ENCODE peak calls at places on chromosomes 12 and 14, in four cellular contexts. One of them, this sample, is unnamed.

GRCh38 chr12:20475542-20475941 is 107.2 kb downstream of the PDE3A start:
- DNase-seq in psoas muscle: no peak
- DNase-seq in tibial nerve: no peak
- DNase-seq in GM06990: no peak
- DNase-seq in this sample: no peak

GRCh38 chr12:105978686-105979085 is 160.1 kb downstream of the NUAK1 start:
- DNase-seq in tibial nerve: no peak
- DNase-seq in psoas muscle: no peak
- DNase-seq in GM06990: no peak
- DNase-seq in this sample: no peak

GRCh38 chr12:120051535-120051934 is 62.5 kb downstream of the BICDL1 start:
- DNase-seq in GM06990: no peak
- DNase-seq in tibial nerve: no peak
- DNase-seq in psoas muscle: no peak
- DNase-seq in this sample: no peak

GRCh38 chr14:104826197-104826857 is 25.4 kb downstream of the ZBTB42 start:
- DNase-seq in psoas muscle: peak
- DNase-seq in GM06990: peak
- DNase-seq in tibial nerve: peak
- DNase-seq in this sample: peak

GRCh38 chr12:52248541-52249035 is 15.5 kb downstream of the KRT7 start:
- DNase-seq in GM06990: no peak
- DNase-seq in psoas muscle: no peak
- DNase-seq in tibial nerve: no peak
- DNase-seq in this sample: no peak

GRCh38 chr14:104794099-104794498 is 1.4 kb downstream of the AKT1 start:
- DNase-seq in psoas muscle: peak
- DNase-seq in tibial nerve: no peak
- DNase-seq in GM06990: peak
- DNase-seq in this sample: no peak

GRCh38 chr14:64788706-64789105 is 84.5 kb downstream of the PLEKHG3 start:
- DNase-seq in tibial nerve: peak
- DNase-seq in psoas muscle: no peak
- DNase-seq in GM06990: no peak
- DNase-seq in this sample: no peak

GRCh38 chr12:43969882-43970281 is 134.0 kb downstream of the TMEM117 start:
- DNase-seq in tibial nerve: no peak
- DNase-seq in GM06990: no peak
- DNase-seq in psoas muscle: no peak
- DNase-seq in this sample: no peak

GRCh38 chr12:113899844-113900471 is 66.2 kb downstream of the RBM19 start:
- DNase-seq in tibial nerve: no peak
- DNase-seq in psoas muscle: no peak
- DNase-seq in GM06990: no peak
- DNase-seq in this sample: no peak

GRCh38 chr12:70664463-70664862 is 27.2 kb upstream of the PTPRB start:
- DNase-seq in psoas muscle: no peak
- DNase-seq in tibial nerve: no peak
- DNase-seq in GM06990: no peak
- DNase-seq in this sample: no peak

GRCh38 chr12:64675795-64676194 is 65.5 kb downstream of the RASSF3 start:
- DNase-seq in tibial nerve: no peak
- DNase-seq in psoas muscle: no peak
- DNase-seq in GM06990: no peak
- DNase-seq in this sample: no peak

GRCh38 chr12:60035835-60036234 is 440.0 kb downstream of the SLC16A7 start:
- DNase-seq in tibial nerve: no peak
- DNase-seq in psoas muscle: no peak
- DNase-seq in GM06990: no peak
- DNase-seq in this sample: no peak

GRCh38 chr12:5466521-5466960 is 34.6 kb downstream of the NTF3 start:
- DNase-seq in psoas muscle: no peak
- DNase-seq in tibial nerve: no peak
- DNase-seq in GM06990: no peak
- DNase-seq in this sample: no peak

DNA sequence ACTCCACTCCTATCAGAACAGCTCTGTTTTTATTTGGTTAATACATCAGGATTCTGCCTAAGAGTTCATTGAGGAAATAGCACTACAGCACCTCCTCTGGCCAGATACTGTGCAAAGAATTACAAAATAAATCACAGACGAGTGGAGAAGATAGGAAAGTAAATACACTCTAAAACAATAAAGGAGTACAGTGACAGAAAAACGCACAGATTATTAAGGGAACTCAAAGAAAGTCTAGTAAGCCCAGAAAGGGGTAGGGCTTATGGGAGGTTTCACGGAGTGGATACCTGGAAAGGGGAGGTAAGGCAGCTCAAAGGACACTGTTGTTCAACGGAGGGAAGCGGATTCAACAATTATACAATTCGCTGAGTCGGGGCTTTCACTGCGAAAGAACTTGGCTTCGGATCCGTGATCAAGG is 5.5 kb downstream of the OR10AD1 start:
- DNase-seq in psoas muscle: no peak
- DNase-seq in tibial nerve: peak
- DNase-seq in GM06990: no peak
- DNase-seq in this sample: no peak
- TF ChIP-seq CTCF in psoas muscle: peak
- TF ChIP-seq CTCF in tibial nerve: peak
- TF ChIP-seq CTCF in GM06990: peak
- TF ChIP-seq CTCF in this sample: no peak

GRCh38 chr12:124744659-124745467 is 118.8 kb downstream of the SCARB1 start:
- DNase-seq in tibial nerve: no peak
- DNase-seq in GM06990: peak
- DNase-seq in psoas muscle: no peak
- DNase-seq in this sample: no peak
- TF ChIP-seq CTCF in tibial nerve: no peak
- TF ChIP-seq CTCF in GM06990: no peak
- TF ChIP-seq CTCF in psoas muscle: no peak
- TF ChIP-seq CTCF in this sample: no peak

GRCh38 chr12:54622463-54623183 is 12.1 kb downstream of the LACRT start:
- DNase-seq in GM06990: no peak
- DNase-seq in psoas muscle: no peak
- DNase-seq in tibial nerve: no peak
- DNase-seq in this sample: no peak
- TF ChIP-seq CTCF in GM06990: peak
- TF ChIP-seq CTCF in psoas muscle: peak
- TF ChIP-seq CTCF in tibial nerve: no peak
- TF ChIP-seq CTCF in this sample: no peak

DNA sequence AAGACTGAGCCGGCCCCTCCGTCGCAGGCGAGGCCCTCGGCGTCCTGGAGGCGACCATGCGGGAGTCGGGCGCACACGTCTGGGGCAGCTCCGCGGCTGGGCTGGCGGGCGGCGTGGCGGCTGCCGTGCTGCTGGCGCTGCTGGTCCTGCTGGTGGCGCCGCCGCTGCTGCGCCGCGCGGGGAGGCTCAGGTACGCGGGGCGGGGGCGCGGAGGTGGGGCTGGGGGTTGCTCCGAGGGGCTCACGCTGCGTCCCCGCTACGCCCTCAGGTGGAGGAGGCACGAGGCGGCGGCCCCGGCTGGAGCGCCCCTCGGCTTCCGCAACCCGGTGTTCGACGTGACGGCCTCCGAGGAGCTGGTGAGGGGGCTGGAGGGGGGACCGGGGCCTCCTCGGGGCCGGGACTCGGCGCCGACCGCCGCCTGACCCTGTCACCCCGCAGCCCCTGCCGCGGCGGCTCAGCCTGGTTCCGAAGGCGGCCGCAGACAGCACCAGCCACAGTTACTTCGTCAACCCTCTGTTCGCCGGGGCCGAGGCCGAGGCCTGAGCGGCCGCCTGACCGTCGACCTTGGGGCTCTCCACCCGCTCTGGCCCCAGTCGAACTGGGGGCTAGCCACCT is 7.8 kb downstream of the AMN start:
- DNase-seq in tibial nerve: no peak
- DNase-seq in psoas muscle: no peak
- DNase-seq in GM06990: no peak
- DNase-seq in this sample: no peak
- TF ChIP-seq CTCF in tibial nerve: no peak
- TF ChIP-seq CTCF in psoas muscle: no peak
- TF ChIP-seq CTCF in GM06990: no peak
- TF ChIP-seq CTCF in this sample: no peak

GRCh38 chr12:8590842-8591545 is 21.7 kb downstream of the AICDA start:
- DNase-seq in psoas muscle: no peak
- DNase-seq in tibial nerve: no peak
- DNase-seq in GM06990: no peak
- DNase-seq in this sample: no peak
- TF ChIP-seq CTCF in psoas muscle: no peak
- TF ChIP-seq CTCF in tibial nerve: no peak
- TF ChIP-seq CTCF in GM06990: peak
- TF ChIP-seq CTCF in this sample: no peak

GRCh38 chr12:87991483-87991882 is 37.7 kb downstream of the C12orf50 start:
- DNase-seq in psoas muscle: no peak
- DNase-seq in GM06990: peak
- DNase-seq in tibial nerve: no peak
- DNase-seq in this sample: no peak
- TF ChIP-seq CTCF in psoas muscle: no peak
- TF ChIP-seq CTCF in GM06990: no peak
- TF ChIP-seq CTCF in tibial nerve: no peak
- TF ChIP-seq CTCF in this sample: no peak

DNA sequence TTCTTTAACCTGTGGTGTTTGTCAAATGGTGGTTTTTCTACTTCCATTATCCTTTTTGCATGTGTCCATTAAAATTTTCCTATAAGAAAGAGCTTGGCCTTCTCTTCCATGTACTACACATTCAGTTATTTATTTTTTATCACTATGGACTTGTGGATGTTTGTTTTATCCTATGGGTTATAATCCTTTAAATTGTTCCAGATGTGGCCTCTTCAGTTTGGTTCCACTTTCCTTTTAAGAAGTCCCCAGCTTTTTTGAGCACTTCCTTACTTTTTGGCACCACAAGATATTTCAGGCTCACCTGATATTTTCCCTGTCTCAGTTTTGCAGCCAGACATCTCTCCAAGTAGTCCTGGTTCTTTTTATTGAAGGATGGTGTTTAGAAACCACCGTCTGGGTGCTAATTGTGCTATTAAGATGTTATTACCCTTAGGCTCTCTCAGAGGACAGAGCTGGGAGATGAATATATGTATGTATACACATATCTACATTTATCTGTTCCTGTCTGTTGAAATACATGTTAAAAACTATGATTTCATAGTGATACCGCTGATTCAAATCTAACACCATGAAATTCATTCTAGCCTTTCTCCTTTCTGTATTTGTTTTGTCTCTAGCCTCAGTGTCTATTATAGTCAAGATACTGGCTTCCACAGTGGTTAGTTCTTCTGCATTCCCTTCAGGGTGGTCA is 408.5 kb upstream of the RGS6 start:
- DNase-seq in GM06990: peak
- DNase-seq in psoas muscle: no peak
- DNase-seq in tibial nerve: no peak
- DNase-seq in this sample: no peak
- TF ChIP-seq CTCF in GM06990: no peak
- TF ChIP-seq CTCF in psoas muscle: no peak
- TF ChIP-seq CTCF in tibial nerve: no peak
- TF ChIP-seq CTCF in this sample: no peak

GRCh38 chr14:91607322-91608047 is 97.4 kb upstream of the PPP4R3A start:
- DNase-seq in GM06990: no peak
- DNase-seq in tibial nerve: no peak
- DNase-seq in psoas muscle: no peak
- DNase-seq in this sample: no peak
- TF ChIP-seq CTCF in GM06990: no peak
- TF ChIP-seq CTCF in tibial nerve: no peak
- TF ChIP-seq CTCF in psoas muscle: no peak
- TF ChIP-seq CTCF in this sample: no peak

GRCh38 chr14:74573421-74574091 is 38.5 kb downstream of the LTBP2 start:
- DNase-seq in tibial nerve: no peak
- DNase-seq in psoas muscle: no peak
- DNase-seq in GM06990: no peak
- DNase-seq in this sample: no peak
- TF ChIP-seq CTCF in tibial nerve: no peak
- TF ChIP-seq CTCF in psoas muscle: no peak
- TF ChIP-seq CTCF in GM06990: peak
- TF ChIP-seq CTCF in this sample: no peak